ENCODE peak calls at places on chromosomes 7 and 10, in seven cellular contexts. X is activated naive CD4-positive, alpha-beta T cell treated with anti-CD3 and anti-CD28 coated beads for 36 hours; R is NCI-H774; A is CD14-positive monocyte; S is CD4-positive, alpha-beta T cell; N is DMS153; M is activated naive CD8-positive, alpha-beta T cell treated with anti-CD3 and anti-CD28 coated beads, Interleukin-2, amount 10 ng/mL, durations not matched to agents 7 days and 5 days. L is an unnamed sample.

GRCh38 chr10:11782793-11783557 is 40.2 kb upstream of the PROSER2 start:
- DNase-seq in N (no peak), M (no peak), S (no peak), X (peak), R (peak), A (no peak), L (peak)

GRCh38 chr10:101843032-101843991 is at the start of gene KCNIP2:
- DNase-seq in X (peak), N (no peak), M (peak), A (no peak), S (peak), R (peak), L (peak)

GRCh38 chr7:141359740-141360413 is 191.3 kb upstream of the AGK start:
- DNase-seq in M (no peak), R (no peak), A (no peak), S (no peak), X (no peak), N (no peak), L (no peak)

GRCh38 chr7:100801833-100802568 is 25.3 kb downstream of the EPHB4 start:
- DNase-seq in A (no peak), N (peak), S (no peak), R (no peak), M (no peak), X (no peak), L (no peak)

GRCh38 chr7:117871401-117871777 is 1.9 kb downstream of the CTTNBP2 start:
- DNase-seq in A (no peak), X (no peak), R (no peak), M (no peak), N (no peak), S (no peak), L (peak)

GRCh38 chr10:90286406-90286805 is 571.4 kb downstream of the HTR7 start:
- DNase-seq in N (no peak), R (no peak), X (no peak), M (no peak), A (no peak), S (no peak), L (no peak)

GRCh38 chr7:3436746-3437145 is 135.7 kb downstream of the SDK1 start:
- DNase-seq in N (no peak), S (no peak), X (no peak), R (no peak), M (no peak), A (no peak), L (no peak)

GRCh38 chr10:19815478-19816419 is 483 bp upstream of the PLXDC2 start:
- DNase-seq in R (peak), S (no peak), X (no peak), M (peak), N (peak), A (no peak), L (peak)

GRCh38 chr7:50339990-50340500 is 35.5 kb downstream of the IKZF1 start:
- DNase-seq in A (no peak), N (peak), X (peak), R (no peak), M (peak), S (no peak), L (no peak)

GRCh38 chr10:107553470-107553869 is 389.0 kb upstream of the SORCS1 start:
- DNase-seq in N (no peak), A (no peak), R (no peak), S (no peak), X (no peak), M (no peak), L (no peak)

GRCh38 chr7:138980575-138981285 is 459 bp downstream of the KIAA1549 start:
- DNase-seq in M (peak), A (no peak), R (no peak), X (peak), S (no peak), N (no peak), L (no peak)

L was measured in Ammon's horn.